ENCODE peak calls at places on chromosomes 16 and 17, in eight cellular contexts. K is heart left ventricle, S is fibroblast of lung, E is HepG2, D is iPS DF 6.9, N is sigmoid colon, Y is psoas muscle, Q is esophagus squamous epithelium. C is an unnamed sample.

GRCh38 chr16:66934138-66934838 is at the start of gene CIAO2B:
- DNase-seq in Q (no peak), S (peak; percentile 84), Y (peak; percentile 93), K (peak; percentile 94), D (no peak), E (peak; percentile 77), N (peak; percentile 94), C (no peak)

GRCh38 chr17:4708436-4708835 is 2.0 kb upstream of the ARRB2 start:
- DNase-seq in N (no peak), K (no peak), Q (no peak), D (no peak), E (peak; percentile 72), S (no peak), Y (no peak), C (no peak)

GRCh38 chr17:72407336-72408121 is 286.7 kb downstream of the SOX9 start:
- DNase-seq in Q (no peak), D (no peak), Y (no peak), K (peak; percentile 61), E (no peak), S (peak; percentile 96), N (peak; percentile 80), C (peak; percentile 14)

GRCh38 chr17:64054304-64054703 is 33.9 kb upstream of the ICAM2 start:
- DNase-seq in K (no peak), D (no peak), N (peak; percentile 42), S (no peak), E (no peak), Y (no peak), Q (no peak), C (no peak)

GRCh38 chr16:30992931-30993816 is 8.2 kb downstream of the HSD3B7 start:
- DNase-seq in Y (no peak), N (no peak), D (no peak), S (no peak), Q (no peak), K (no peak), E (no peak), C (no peak)

GRCh38 chr16:3461120-3461519 is 17.6 kb downstream of the NAA60 start:
- DNase-seq in D (no peak), E (no peak), K (no peak), N (no peak), Q (no peak), S (no peak), Y (no peak), C (no peak)

GRCh38 chr17:21689604-21690003 is 2.7 kb upstream of the KCNJ18 start:
- DNase-seq in S (peak; percentile 88), Y (peak; percentile 68), K (peak; percentile 50), N (peak; percentile 89), D (no peak), E (no peak), Q (no peak), C (no peak)

GRCh38 chr17:17779015-17779611 is 57.7 kb downstream of the SREBF1 start:
- DNase-seq in S (no peak), Q (no peak), K (peak; percentile 63), N (no peak), D (no peak), Y (peak; percentile 20), E (peak; percentile 62), C (no peak)

GRCh38 chr17:51275381-51275780 is 15.0 kb downstream of the UTP18 start:
- DNase-seq in E (no peak), K (no peak), Q (no peak), N (no peak), S (peak; percentile 42), D (no peak), Y (no peak), C (no peak)

GRCh38 chr17:35731239-35731931 is at the start of gene RASL10B:
- DNase-seq in E (peak; percentile 41), K (peak; percentile 65), S (peak; percentile 39), Y (peak; percentile 68), D (no peak), Q (no peak), N (peak; percentile 80), C (no peak)

GRCh38 chr17:81966343-81967243 is 5.6 kb upstream of the NOTUM start:
- DNase-seq in N (peak; percentile 80), D (no peak), S (peak; percentile 90), E (peak; percentile 89), K (peak; percentile 86), Y (peak; percentile 56), Q (no peak), C (no peak)

GRCh38 chr16:85002643-85003042 is 8.7 kb downstream of the ZDHHC7 start:
- DNase-seq in N (no peak), Y (no peak), Q (no peak), E (no peak), K (peak; percentile 74), D (no peak), S (no peak), C (no peak)

GRCh38 chr16:58001781-58002410 is 689 bp downstream of the USB1 start:
- DNase-seq in E (peak; percentile 42), D (no peak), K (no peak), Y (no peak), S (no peak), Q (no peak), N (no peak), C (no peak)

GRCh38 chr16:58002411-58002790 is 1.2 kb downstream of the USB1 start:
- DNase-seq in N (no peak), K (no peak), D (no peak), Y (no peak), Q (no peak), E (no peak), S (no peak), C (no peak)

GRCh38 chr16:57999366-57999970 is 1.0 kb downstream of the ZNF319 start:
- DNase-seq in S (peak; percentile 29), Y (no peak), N (no peak), D (no peak), E (peak; percentile 29), Q (no peak), K (no peak), C (no peak)

GRCh38 chr16:57999971-58000705 is at the start of gene ZNF319:
- DNase-seq in S (no peak), E (no peak), D (no peak), Q (no peak), K (peak; percentile 46), N (no peak), Y (no peak), C (no peak)

GRCh38 chr16:58000706-58001676 is at the start of gene USB1:
- DNase-seq in E (peak; percentile 88), N (peak; percentile 92), K (peak; percentile 92), Q (no peak), D (no peak), Y (peak; percentile 88), S (peak; percentile 72), C (no peak)
- H3K4me3 ChIP-seq in E (peak within 1 kb of the TSS; percentile 98), N (peak within 1 kb of the TSS; percentile 74), K (peak within 1 kb of the TSS; percentile 70), Q (peak within 1 kb of the TSS; percentile 91), D (peak within 1 kb of the TSS; percentile 86), Y (peak within 1 kb of the TSS; percentile 90), S (peak within 1 kb of the TSS; percentile 71), C (peak within 1 kb of the TSS; percentile 82)

GRCh38 chr17:50094753-50095616 is at the start of gene PDK2:
- DNase-seq in Q (peak; percentile 90), K (peak; percentile 98), D (peak; percentile 86), Y (peak; percentile 97), S (peak; percentile 95), E (peak; percentile 95), N (peak; percentile 99), C (no peak)

GRCh38 chr17:50097455-50097854 is 2.3 kb downstream of the PDK2 start:
- DNase-seq in D (no peak), Y (no peak), N (no peak), E (no peak), Q (no peak), K (no peak), S (no peak), C (no peak)

GRCh38 chr17:50096758-50097157 is 1.6 kb downstream of the PDK2 start:
- DNase-seq in K (no peak), S (no peak), Q (no peak), D (no peak), Y (no peak), E (no peak), N (no peak), C (no peak)

GRCh38 chr17:50095626-50096037 is 481 bp downstream of the PDK2 start:
- DNase-seq in S (peak; percentile 28), K (no peak), Q (no peak), E (no peak), N (no peak), Y (no peak), D (no peak), C (no peak)

GRCh38 chr17:50096092-50096491 is 941 bp downstream of the PDK2 start:
- DNase-seq in Y (no peak), N (no peak), S (no peak), Q (no peak), D (no peak), E (no peak), K (peak; percentile 47), C (no peak)
- H3K4me3 ChIP-seq in Y (peak overlapping the region; percentile 95), N (peak overlapping the region; percentile 94), S (peak overlapping the region; percentile 92), Q (peak overlapping the region; percentile 92), D (no peak overlapping the region), E (peak overlapping the region; percentile 88), K (peak overlapping the region; percentile 71), C (peak overlapping the region; percentile 85)

DNA sequence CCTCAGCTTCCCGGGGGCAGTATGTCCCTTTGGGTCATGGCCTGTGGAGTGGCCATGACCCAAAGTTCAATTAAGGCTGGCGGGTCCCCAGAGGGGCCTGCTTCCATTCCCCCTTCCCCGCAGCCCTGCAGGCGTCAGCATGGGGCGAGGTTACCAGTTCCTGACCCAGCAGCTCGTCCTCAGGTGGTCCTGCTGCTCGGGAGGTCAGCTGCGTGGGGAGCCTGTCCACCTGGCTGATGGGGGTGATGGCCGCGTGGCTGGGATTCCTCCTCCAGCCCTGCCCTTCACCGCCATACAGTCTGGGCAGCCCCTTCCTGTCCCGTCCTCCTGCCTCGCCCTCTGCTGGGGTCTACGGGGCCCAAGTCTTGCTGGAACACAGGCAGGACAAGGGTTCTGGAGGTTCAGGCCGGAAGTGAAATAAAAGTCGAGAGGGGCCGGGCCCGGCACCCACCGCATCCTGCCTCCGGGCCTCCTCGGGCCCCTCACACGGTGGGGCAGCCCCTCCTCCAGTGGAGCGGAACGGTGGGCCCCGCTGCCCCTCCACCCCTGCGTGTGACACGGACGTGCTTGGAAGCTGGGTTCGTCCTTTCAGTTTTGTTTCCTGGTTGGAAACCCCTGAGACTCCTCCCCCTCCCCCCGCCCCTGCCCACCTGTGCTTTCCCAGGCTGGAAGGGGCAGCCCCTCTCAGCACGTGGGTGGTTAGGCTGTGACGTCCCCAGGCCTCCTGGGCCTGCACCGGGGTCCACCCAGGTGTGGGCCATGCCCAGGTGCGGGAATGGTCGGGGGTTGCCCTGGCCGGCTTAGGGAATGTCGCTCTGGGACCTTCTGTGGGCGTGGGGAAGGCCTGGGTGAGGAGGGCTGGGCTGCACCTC is 6.8 kb downstream of the UBALD2 start:
- DNase-seq in Q (no peak), D (no peak), N (no peak), S (no peak), Y (peak; percentile 34), K (no peak), E (no peak), C (no peak)
- H3K4me3 ChIP-seq in Q (peak overlapping the region; percentile 65), D (no peak overlapping the region), N (peak overlapping the region; percentile 31), S (no peak overlapping the region), Y (peak overlapping the region; percentile 47), K (peak overlapping the region; percentile 34), E (no peak overlapping the region), C (no peak overlapping the region)

DNA sequence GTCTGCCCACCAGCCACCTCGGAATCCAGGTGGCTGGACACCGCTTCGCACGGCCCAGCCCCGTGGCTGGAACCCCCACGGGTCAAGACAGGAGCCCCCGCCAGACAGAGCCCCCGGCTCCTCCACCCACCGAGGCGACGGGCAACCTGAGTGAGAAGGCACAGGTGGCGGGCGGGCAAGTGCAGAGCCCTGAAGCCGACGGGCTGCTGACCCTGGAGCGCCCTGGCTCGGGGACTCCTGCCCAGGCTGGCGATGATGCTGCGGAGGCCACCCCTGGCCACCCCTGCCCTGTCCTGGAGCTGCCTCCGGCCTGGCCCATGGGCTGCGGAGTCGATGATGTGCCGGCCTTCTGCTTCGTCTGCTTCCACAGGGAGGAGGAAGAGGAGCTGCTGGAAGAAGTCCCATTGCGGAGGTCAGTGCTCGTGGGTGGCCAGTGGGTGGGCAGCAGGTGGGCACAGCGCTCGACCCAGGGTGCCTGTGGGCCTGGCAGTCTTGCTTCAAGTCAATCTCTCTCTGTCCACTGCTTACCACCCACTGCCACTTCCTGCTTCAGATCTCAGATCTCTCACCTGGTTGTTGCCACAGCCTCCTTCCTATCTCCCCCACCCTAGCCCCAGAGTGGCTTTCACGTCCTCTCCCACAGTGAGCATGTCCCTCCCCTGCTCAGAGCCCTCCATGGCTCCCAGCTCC is 33.1 kb upstream of the SBK1 start:
- DNase-seq in S (no peak), Y (peak; percentile 37), Q (no peak), N (no peak), D (no peak), K (no peak), E (no peak), C (no peak)
- H3K4me3 ChIP-seq in S (no peak overlapping the region), Y (peak overlapping the region; percentile 73), Q (no peak overlapping the region), N (peak overlapping the region; percentile 40), D (no peak overlapping the region), K (peak overlapping the region; percentile 57), E (no peak overlapping the region), C (no peak overlapping the region)